ENCODE peak calls at places on chromosomes 7 and 10, in eight cellular contexts. N, H, L, I, U, V, C and Q are unnamed samples.
A peak's percentile ranks its signal among the peaks of the same experiment; 100 is the strongest.

GRCh38 chr10:11875183-11875498 is 52.0 kb downstream of the PROSER2 start:
- DNase-seq in N (no peak), H (no peak), C (no peak), U (no peak), V (no peak), L (no peak), I (no peak), Q (no peak)

GRCh38 chr7:111138196-111138569 is 47.3 kb downstream of the LRRN3 start:
- DNase-seq in H (peak; percentile 16), N (peak; percentile 56), I (peak; percentile 85), C (no peak), V (no peak), U (peak; percentile 64), L (no peak), Q (no peak)

GRCh38 chr7:80879849-80880248 is 39.0 kb downstream of the SEMA3C start:
- DNase-seq in V (no peak), U (peak; percentile 70), L (no peak), I (no peak), C (no peak), H (no peak), N (no peak), Q (no peak)

GRCh38 chr7:105461518-105461917 is 60.6 kb downstream of the PUS7 start:
- DNase-seq in N (no peak), V (no peak), H (no peak), U (no peak), C (no peak), I (no peak), L (no peak), Q (no peak)

GRCh38 chr7:155609185-155609584 is 35.3 kb upstream of the RBM33 start:
- DNase-seq in H (no peak), U (no peak), I (no peak), N (no peak), V (no peak), L (no peak), C (no peak), Q (no peak)

GRCh38 chr7:81926154-81926553 is 156.3 kb upstream of the HGF start:
- DNase-seq in L (no peak), I (no peak), H (no peak), U (peak; percentile 53), N (no peak), V (no peak), C (no peak), Q (no peak)

GRCh38 chr7:128363261-128363721 is 1.8 kb upstream of the PRRT4 start:
- DNase-seq in L (no peak), C (no peak), N (no peak), U (no peak), H (no peak), V (no peak), I (no peak), Q (no peak)

GRCh38 chr10:101292194-101293006 is 61.6 kb upstream of the BTRC start:
- DNase-seq in U (no peak), V (no peak), N (no peak), H (no peak), C (peak; percentile 22), L (no peak), I (no peak), Q (no peak)

GRCh38 chr10:103776878-103777591 is 78.3 kb downstream of the SH3PXD2A start:
- DNase-seq in N (no peak), U (peak; percentile 26), C (no peak), V (no peak), L (no peak), I (no peak), H (no peak), Q (no peak)

GRCh38 chr10:72107325-72108003 is 19.1 kb upstream of the SPOCK2 start:
- DNase-seq in I (no peak), N (no peak), H (no peak), L (no peak), C (no peak), V (peak; percentile 85), U (no peak), Q (no peak)

GRCh38 chr10:103918053-103918846 is at the start of gene STN1:
- DNase-seq in V (peak; percentile 97), C (peak; percentile 98), H (peak; percentile 94), I (peak; percentile 99), N (peak; percentile 96), L (peak; percentile 97), U (peak; percentile 93), Q (peak; percentile 98)

GRCh38 chr10:134205-134742 is 981 bp upstream of the ZMYND11 start:
- DNase-seq in L (no peak), U (peak; percentile 10), C (peak; percentile 66), V (peak; percentile 15), I (no peak), H (no peak), N (no peak), Q (no peak)

GRCh38 chr7:118758582-118758981 is 534.1 kb downstream of the ANKRD7 start:
- DNase-seq in N (no peak), V (no peak), H (no peak), U (no peak), L (no peak), I (no peak), C (no peak), Q (no peak)

GRCh38 chr7:16223963-16224707 is 197.2 kb downstream of the CRPPA start:
- DNase-seq in U (no peak), N (no peak), L (no peak), V (no peak), I (no peak), H (no peak), C (no peak), Q (no peak)

GRCh38 chr7:21159506-21159905 is 268.4 kb upstream of the SP4 start:
- DNase-seq in L (no peak), U (no peak), H (no peak), V (no peak), C (no peak), N (no peak), I (no peak), Q (no peak)

GRCh38 chr7:102439963-102440795 is 6.8 kb downstream of the ORAI2 start:
- DNase-seq in H (no peak), N (peak; percentile 84), L (peak; percentile 85), V (peak; percentile 87), I (peak; percentile 98), C (peak; percentile 48), U (peak; percentile 77), Q (no peak)

GRCh38 chr10:70693619-70694286 is 21.4 kb downstream of the ADAMTS14 start:
- DNase-seq in I (no peak), C (no peak), V (no peak), L (no peak), N (no peak), U (peak; percentile 97), H (peak; percentile 50), Q (no peak)

GRCh38 chr10:70694410-70695179 is 22.3 kb downstream of the ADAMTS14 start:
- DNase-seq in C (no peak), V (no peak), H (no peak), N (no peak), L (no peak), U (peak; percentile 97), I (no peak), Q (no peak)

GRCh38 chr10:70699063-70699658 is 26.9 kb downstream of the ADAMTS14 start:
- DNase-seq in U (no peak), N (no peak), H (no peak), V (no peak), I (no peak), C (no peak), L (no peak), Q (no peak)

GRCh38 chr10:70692043-70692603 is 19.8 kb downstream of the ADAMTS14 start:
- DNase-seq in I (no peak), V (no peak), H (no peak), L (no peak), C (no peak), N (no peak), U (no peak), Q (no peak)

GRCh38 chr10:70695241-70696030 is 23.1 kb downstream of the ADAMTS14 start:
- DNase-seq in N (no peak), V (no peak), I (no peak), L (no peak), C (no peak), H (no peak), U (peak; percentile 19), Q (no peak)
- TF ChIP-seq CTCF in N (no peak), V (no peak), I (no peak), L (no peak), C (no peak), H (no peak), U (no peak), Q (no peak)

DNA sequence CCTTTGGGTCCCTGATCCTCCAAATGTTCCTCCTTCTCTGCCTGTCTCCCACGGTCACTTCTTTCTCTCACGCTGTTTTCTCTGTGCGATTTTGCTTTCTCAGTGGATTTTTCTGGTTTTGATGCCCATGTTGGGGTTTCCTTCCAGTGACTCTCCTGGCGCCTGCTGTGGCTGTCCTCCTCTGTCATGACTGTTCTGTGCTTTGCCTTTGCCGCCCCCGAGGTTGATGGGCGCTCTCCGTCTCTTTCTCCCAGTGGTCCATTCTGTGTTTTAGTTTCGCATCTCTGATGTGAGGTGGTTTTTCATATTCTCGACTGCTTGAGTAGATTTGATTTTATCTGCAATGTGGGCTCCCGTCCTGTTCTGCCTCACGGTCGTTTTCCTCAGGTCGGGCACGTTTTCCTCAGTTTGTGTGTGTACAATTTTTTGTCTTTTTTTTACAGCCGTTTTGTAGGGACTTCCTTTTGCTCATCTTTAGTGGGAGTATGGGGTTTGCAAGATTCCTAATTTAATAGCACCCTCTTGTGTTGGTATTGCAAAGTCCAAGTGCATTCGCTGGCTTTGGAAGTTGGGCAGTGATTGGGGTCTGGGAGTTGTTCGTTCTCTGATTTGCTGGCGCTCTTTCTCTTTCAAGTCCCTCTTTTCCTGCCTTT is 100.0 kb downstream of the INPP5A start:
- DNase-seq in U (peak; percentile 73), H (no peak), C (peak; percentile 61), L (peak; percentile 39), I (peak; percentile 22), V (peak; percentile 86), N (peak; percentile 47), Q (no peak)
- TF ChIP-seq CTCF in U (peak; percentile 78), H (no peak), C (peak; percentile 69), L (peak; percentile 63), I (peak; percentile 90), V (peak; percentile 75), N (peak; percentile 77), Q (peak; percentile 82)

GRCh38 chr7:46694058-46694457 is 773.0 kb upstream of the IGFBP3 start:
- DNase-seq in H (no peak), L (no peak), N (no peak), I (no peak), V (no peak), C (no peak), U (no peak), Q (no peak)

GRCh38 chr7:46696741-46697140 is 775.7 kb upstream of the IGFBP3 start:
- DNase-seq in U (no peak), N (no peak), I (no peak), H (no peak), V (no peak), C (no peak), L (no peak), Q (no peak)

GRCh38 chr7:46695045-46695708 is 774.1 kb upstream of the IGFBP3 start:
- DNase-seq in V (no peak), U (peak; percentile 12), N (no peak), I (no peak), L (no peak), C (no peak), H (no peak), Q (no peak)
- TF ChIP-seq CTCF in V (no peak), U (peak; percentile 16), N (peak; percentile 28), I (no peak), L (no peak), C (peak; percentile 6), H (no peak), Q (no peak)

DNA sequence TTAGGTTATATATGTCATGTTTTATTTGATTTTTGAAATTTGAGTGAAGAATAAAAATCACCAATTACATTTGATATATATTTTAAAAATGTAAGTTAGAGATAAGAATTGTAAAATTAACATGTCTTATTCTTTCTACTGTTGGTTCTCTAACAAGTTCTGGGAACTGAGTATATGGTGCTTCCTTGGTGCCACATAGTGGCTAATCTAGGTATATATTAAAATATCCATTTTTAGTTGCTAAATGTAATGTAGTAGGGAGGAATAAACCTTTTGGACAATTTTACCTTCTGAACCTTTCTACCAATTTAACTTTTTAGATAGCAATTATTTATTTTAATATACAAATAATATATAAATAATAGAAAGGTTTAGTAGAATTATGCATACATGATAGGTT is 17.5 kb downstream of the CFAP69 start:
- DNase-seq in U (peak; percentile 67), L (no peak), V (peak; percentile 54), N (no peak), H (no peak), C (peak; percentile 24), I (no peak), Q (no peak)
- TF ChIP-seq CTCF in U (peak; percentile 51), L (peak; percentile 14), V (peak; percentile 46), N (peak; percentile 20), H (no peak), C (peak; percentile 48), I (peak; percentile 60), Q (peak; percentile 51)